ENCODE peak calls at places on chromosomes 1 and 21, in seven cellular contexts. K is testis, F is uterus, I is colonic mucosa, N is ovary, H is HCT116, T is pancreas. M is an unnamed sample.

GRCh38 chr21:45994086-45994661 is 12.6 kb downstream of the COL6A1 start:
- DNase-seq in H (no peak), K (peak; percentile 12), F (no peak), I (peak; percentile 14), N (peak; percentile 41), T (peak; percentile 46), M (peak; percentile 12)

GRCh38 chr1:116203936-116204335 is 92.7 kb downstream of the MAB21L3 start:
- DNase-seq in K (no peak), N (no peak), I (no peak), F (no peak), H (no peak), T (no peak), M (no peak)

GRCh38 chr1:2208309-2209239 is 14.0 kb upstream of the FAAP20 start:
- DNase-seq in N (peak; percentile 56), K (no peak), H (no peak), T (peak; percentile 79), I (peak; percentile 56), F (peak; percentile 76), M (peak; percentile 61)

GRCh38 chr1:228379165-228379460 is 27.5 kb downstream of the TRIM11 start:
- DNase-seq in I (peak; percentile 45), K (peak; percentile 32), N (peak; percentile 50), H (no peak), F (no peak), T (peak; percentile 62), M (no peak)

GRCh38 chr1:203867816-203868215 is 6.4 kb downstream of the SNRPE start:
- DNase-seq in F (no peak), T (no peak), K (no peak), I (no peak), H (no peak), N (no peak), M (no peak)

GRCh38 chr1:247054992-247055415 is 23.6 kb downstream of the ZNF670 start:
- DNase-seq in K (peak; percentile 66), T (no peak), I (peak; percentile 24), H (no peak), F (peak; percentile 39), N (no peak), M (no peak)

GRCh38 chr1:1598051-1598719 is 1.8 kb downstream of the FNDC10 start:
- DNase-seq in I (no peak), H (no peak), T (no peak), N (no peak), F (no peak), K (no peak), M (no peak)

GRCh38 chr21:38244885-38245869 is 11.6 kb upstream of the KCNJ15 start:
- DNase-seq in H (no peak), I (no peak), T (no peak), N (no peak), F (no peak), K (no peak), M (no peak)

GRCh38 chr1:7942701-7943029 is 2.0 kb upstream of the TNFRSF9 start:
- DNase-seq in H (no peak), N (no peak), I (no peak), T (no peak), F (no peak), K (no peak), M (no peak)

GRCh38 chr1:234544094-234544579 is 65.2 kb upstream of the TARBP1 start:
- DNase-seq in T (no peak), F (peak; percentile 94), I (peak; percentile 79), N (peak; percentile 79), K (peak; percentile 81), H (no peak), M (peak; percentile 85)

GRCh38 chr1:75074719-75075395 is 59.3 kb upstream of the LHX8 start:
- DNase-seq in I (no peak), N (no peak), H (no peak), F (no peak), T (no peak), K (no peak), M (no peak)

GRCh38 chr1:28910379-28911125 is 3.8 kb upstream of the EPB41 start:
- DNase-seq in T (no peak), I (no peak), N (no peak), F (no peak), K (no peak), H (no peak), M (no peak)

GRCh38 chr1:11301593-11301992 is 28.6 kb downstream of the UBIAD1 start:
- DNase-seq in T (no peak), I (no peak), H (no peak), F (no peak), K (no peak), N (no peak), M (no peak)

GRCh38 chr1:75203415-75204277 is 69.5 kb downstream of the LHX8 start:
- DNase-seq in K (peak; percentile 36), T (no peak), H (peak; percentile 54), N (no peak), I (no peak), F (no peak), M (no peak)

GRCh38 chr1:241990040-241990439 is 8.9 kb downstream of the MAP1LC3C start:
- DNase-seq in T (peak; percentile 59), F (peak; percentile 79), H (peak; percentile 76), N (peak; percentile 88), I (peak; percentile 68), K (peak; percentile 75), M (peak; percentile 69)

GRCh38 chr1:232435746-232436145 is 194.2 kb downstream of the SIPA1L2 start:
- DNase-seq in N (peak; percentile 46), I (no peak), K (no peak), H (no peak), T (no peak), F (no peak), M (peak; percentile 40)

GRCh38 chr1:30662291-30662840 is 61.0 kb downstream of the MATN1 start:
- DNase-seq in K (no peak), T (peak; percentile 44), F (no peak), N (no peak), H (no peak), I (no peak), M (no peak)

GRCh38 chr21:41932576-41933258 is 21.1 kb downstream of the C2CD2 start:
- DNase-seq in K (no peak), F (no peak), N (peak; percentile 52), I (no peak), H (peak; percentile 8), T (no peak), M (no peak)

GRCh38 chr1:95582746-95583145 is 348.7 kb downstream of the RWDD3 start:
- DNase-seq in T (no peak), F (no peak), H (no peak), K (no peak), N (no peak), I (no peak), M (no peak)

GRCh38 chr1:177802304-177802703 is 167.6 kb downstream of the SEC16B start:
- DNase-seq in F (no peak), I (no peak), K (no peak), T (no peak), N (no peak), H (no peak), M (no peak)

GRCh38 chr1:41631154-41631553 is 146.7 kb upstream of the EDN2 start:
- DNase-seq in F (no peak), K (no peak), N (no peak), T (no peak), H (no peak), I (no peak), M (no peak)

GRCh38 chr1:57796609-57797008 is 372.7 kb upstream of the DAB1 start:
- DNase-seq in T (no peak), F (no peak), H (no peak), K (no peak), N (no peak), I (no peak), M (no peak)

GRCh38 chr1:197933016-197933415 is 15.8 kb downstream of the LHX9 start:
- DNase-seq in I (no peak), K (no peak), T (no peak), F (no peak), N (no peak), H (no peak), M (no peak)

GRCh38 chr1:200372885-200373181 is 37.0 kb downstream of the ZNF281 start:
- DNase-seq in I (no peak), F (no peak), K (no peak), T (no peak), H (no peak), N (no peak), M (no peak)
- H3K4me1 ChIP-seq in I (no peaks in the 10 kb centered on the region), F (no peaks in the 10 kb centered on the region), K (no peaks in the 10 kb centered on the region), T (peaks cover 19% of the 10 kb centered on the region), H (no peaks in the 10 kb centered on the region), N (no peaks in the 10 kb centered on the region), M (no peaks in the 10 kb centered on the region)

GRCh38 chr1:153877112-153877511 is 45.7 kb downstream of the GATAD2B start:
- DNase-seq in I (no peak), F (no peak), H (no peak), T (no peak), N (no peak), K (no peak), M (no peak)
- H3K4me3 ChIP-seq in I (no peak overlapping the region), F (no peak overlapping the region), H (no peak overlapping the region), T (no peak overlapping the region), N (no peak overlapping the region), K (no peak overlapping the region), M (no peak overlapping the region)

DNA sequence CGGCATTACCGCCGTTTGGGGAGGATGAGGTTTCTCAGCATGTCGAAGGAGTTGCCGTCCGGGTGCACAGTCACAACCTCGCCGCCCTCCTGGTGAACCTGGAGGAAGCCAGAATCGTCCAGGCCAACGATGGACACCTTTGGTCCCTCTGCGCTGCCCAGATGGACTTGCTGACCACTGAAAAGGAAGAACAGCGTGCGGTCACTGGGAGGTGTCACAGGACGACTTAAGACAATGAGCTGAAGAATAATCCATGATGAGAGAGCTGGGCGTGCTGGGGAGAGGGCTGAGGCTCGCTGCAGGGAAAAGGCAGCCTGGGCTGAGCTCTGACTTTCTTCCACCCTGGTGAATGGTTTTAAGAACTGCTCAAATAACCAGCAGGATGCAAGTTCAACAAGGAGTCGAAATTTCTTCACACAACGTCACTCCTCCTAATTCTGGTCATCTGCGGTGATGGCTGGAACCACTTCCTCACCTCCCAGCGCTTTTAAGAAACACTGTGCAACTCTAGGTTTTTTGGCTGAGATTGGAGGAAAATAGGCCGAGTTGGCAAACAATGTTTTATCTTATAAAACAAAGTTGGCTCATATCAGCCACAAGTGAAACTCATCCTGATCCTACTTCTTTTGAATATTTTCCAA is 55.4 kb downstream of the SIM2 start:
- DNase-seq in N (no peak), T (no peak), I (no peak), F (no peak), K (no peak), H (no peak), M (no peak)
- TF ChIP-seq CTCF in N (no peak), T (no peak), I (no peak), F (no peak), K (no peak), H (no peak), M (no peak)

DNA sequence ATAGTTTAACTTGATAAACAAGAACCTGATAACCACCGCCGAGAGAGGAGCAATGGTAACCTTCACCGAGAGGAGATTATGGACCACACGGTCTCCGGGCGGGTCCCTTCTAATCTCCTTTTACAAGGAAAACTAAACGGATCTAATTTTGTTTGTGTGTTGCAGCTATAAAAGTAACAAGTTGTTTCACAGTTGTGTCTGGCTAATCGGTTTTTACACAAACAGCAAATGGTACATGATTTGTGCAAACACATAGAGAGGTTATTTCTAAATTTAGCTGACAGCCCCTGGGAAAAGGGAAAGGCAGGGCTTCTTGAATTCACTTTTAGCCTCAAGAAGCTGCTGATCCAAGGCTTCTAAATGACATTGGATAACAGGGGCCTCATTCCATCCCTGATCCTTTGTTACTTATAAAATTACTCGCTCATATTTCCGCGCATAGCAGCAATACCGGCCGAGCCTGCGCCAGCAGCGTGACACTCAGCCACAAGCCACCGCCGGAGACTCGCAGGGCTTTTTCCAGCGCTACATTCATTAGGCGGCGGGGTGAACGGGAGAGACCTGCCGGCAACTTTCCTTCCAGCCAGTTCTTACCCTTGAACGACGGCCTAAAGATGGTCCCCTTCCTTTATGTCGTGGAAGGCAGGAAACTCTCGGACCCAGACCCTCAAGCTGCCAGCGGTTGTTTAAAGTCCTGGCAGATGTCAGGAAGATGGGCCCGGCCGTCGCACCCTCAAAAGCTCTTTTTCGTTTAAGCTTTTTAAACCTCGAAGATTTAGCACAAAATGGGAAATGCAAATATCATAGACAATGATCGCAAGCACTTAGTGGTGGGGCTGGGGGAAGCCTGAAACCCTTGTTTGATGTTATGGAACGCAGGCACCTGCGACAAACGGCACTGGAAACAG is 4.4 kb downstream of the FOXD3 start:
- DNase-seq in T (no peak), I (no peak), K (no peak), H (no peak), N (no peak), F (no peak), M (no peak)
- H3K4me1 ChIP-seq in T (no peaks in the 10 kb centered on the region), I (peaks cover 9% of the 10 kb centered on the region), K (peaks cover 7% of the 10 kb centered on the region), H (peaks cover 2% of the 10 kb centered on the region), N (peaks cover 7% of the 10 kb centered on the region), F (no peaks in the 10 kb centered on the region), M (peaks cover 63% of the 10 kb centered on the region)

M was measured in heart right ventricle.